ENCODE peak calls at places on chromosomes 6 and 20, in five cellular contexts. X is H9, U is neuronal stem cell, O is mesenchymal stem cell, Z is H1. F is an unnamed sample.
A peak's percentile ranks its signal among the peaks of the same experiment; 100 is the strongest.

GRCh38 chr6:119112856-119113530 is 34.5 kb upstream of the FAM184A start:
- DNase-seq in U (no peak), X (peak; percentile 39), Z (no peak), O (no peak), F (no peak)

GRCh38 chr6:18101271-18101670 is 21.2 kb downstream of the NHLRC1 start:
- DNase-seq in O (peak; percentile 7), X (no peak), U (no peak), Z (no peak), F (no peak)

GRCh38 chr20:51193066-51193772 is 170.3 kb upstream of the KCNG1 start:
- DNase-seq in O (peak; percentile 58), X (no peak), U (no peak), Z (no peak), F (no peak)

GRCh38 chr6:106747139-106747538 is 117.8 kb downstream of the QRSL1 start:
- DNase-seq in U (no peak), Z (no peak), X (no peak), O (no peak), F (peak; percentile 43)

GRCh38 chr20:39880890-39881289 is 808.1 kb downstream of the MAFB start:
- DNase-seq in Z (no peak), X (peak; percentile 36), O (no peak), U (no peak), F (no peak)

GRCh38 chr6:67131827-67132226 is 1424.8 kb upstream of the EYS start:
- DNase-seq in X (no peak), O (no peak), Z (no peak), U (no peak), F (no peak)

GRCh38 chr6:113873043-113873667 is 16.0 kb downstream of the MARCKS start:
- DNase-seq in Z (no peak), X (no peak), O (no peak), U (no peak), F (peak; percentile 14)

GRCh38 chr6:113586966-113587699 is 270.0 kb upstream of the MARCKS start:
- DNase-seq in U (peak; percentile 83), X (peak; percentile 62), Z (no peak), O (no peak), F (no peak)

DNA sequence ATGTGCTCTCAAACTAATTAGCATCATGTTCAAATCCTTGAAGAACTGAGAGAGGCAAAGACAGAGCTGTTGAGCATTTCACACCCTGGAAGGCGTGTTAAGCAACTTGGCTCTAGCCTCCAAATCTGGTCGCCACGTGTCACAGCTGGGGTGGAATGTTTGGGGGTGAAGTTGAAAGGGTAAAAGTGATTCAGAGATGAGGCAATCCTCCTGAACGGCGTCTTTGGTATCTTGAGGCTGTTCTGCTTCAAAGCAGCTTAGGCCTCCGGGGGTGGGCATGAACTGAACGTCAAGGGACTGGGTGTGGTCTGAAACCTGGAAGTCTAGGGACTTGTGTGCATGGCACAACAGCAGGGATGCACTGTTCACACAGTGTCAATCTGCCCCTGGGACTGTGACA is 62.3 kb downstream of the TRAM2 start:
- DNase-seq in U (no peak), X (no peak), O (peak; percentile 79), Z (no peak), F (peak; percentile 15)
- H4K91ac ChIP-seq in U (no peak overlapping the region), X (no peak overlapping the region), O (peak overlapping the region; percentile 19), Z (no peak overlapping the region), F (peak overlapping the region; percentile 30)

GRCh38 chr20:20010639-20011500 is 6.3 kb upstream of the NAA20 start:
- DNase-seq in U (no peak), X (no peak), Z (no peak), O (peak; percentile 93), F (no peak)
- H3K27ac ChIP-seq in U (no peak overlapping the region), X (no peak overlapping the region), Z (no peak overlapping the region), O (no peak overlapping the region), F (no peak overlapping the region)

GRCh38 chr6:154478691-154479090 is 31.8 kb downstream of the CNKSR3 start:
- DNase-seq in U (no peak), Z (no peak), O (peak; percentile 58), X (no peak), F (no peak)

GRCh38 chr6:154478021-154478651 is 32.3 kb downstream of the CNKSR3 start:
- DNase-seq in Z (no peak), U (no peak), O (peak; percentile 58), X (no peak), F (no peak)

GRCh38 chr6:154479388-154480143 is 30.9 kb downstream of the CNKSR3 start:
- DNase-seq in Z (no peak), X (no peak), U (no peak), O (peak; percentile 77), F (no peak)

GRCh38 chr6:154474636-154475428 is 35.7 kb downstream of the CNKSR3 start:
- DNase-seq in U (no peak), X (no peak), Z (no peak), O (peak; percentile 90), F (peak; percentile 50)

GRCh38 chr6:154476494-154476893 is 34.0 kb downstream of the CNKSR3 start:
- DNase-seq in O (no peak), Z (no peak), U (no peak), X (no peak), F (no peak)
- H2BK12ac ChIP-seq in O (no peak overlapping the region), Z (no peak overlapping the region), U (no peak overlapping the region), X (no peak overlapping the region), F (no peak overlapping the region)

DNA sequence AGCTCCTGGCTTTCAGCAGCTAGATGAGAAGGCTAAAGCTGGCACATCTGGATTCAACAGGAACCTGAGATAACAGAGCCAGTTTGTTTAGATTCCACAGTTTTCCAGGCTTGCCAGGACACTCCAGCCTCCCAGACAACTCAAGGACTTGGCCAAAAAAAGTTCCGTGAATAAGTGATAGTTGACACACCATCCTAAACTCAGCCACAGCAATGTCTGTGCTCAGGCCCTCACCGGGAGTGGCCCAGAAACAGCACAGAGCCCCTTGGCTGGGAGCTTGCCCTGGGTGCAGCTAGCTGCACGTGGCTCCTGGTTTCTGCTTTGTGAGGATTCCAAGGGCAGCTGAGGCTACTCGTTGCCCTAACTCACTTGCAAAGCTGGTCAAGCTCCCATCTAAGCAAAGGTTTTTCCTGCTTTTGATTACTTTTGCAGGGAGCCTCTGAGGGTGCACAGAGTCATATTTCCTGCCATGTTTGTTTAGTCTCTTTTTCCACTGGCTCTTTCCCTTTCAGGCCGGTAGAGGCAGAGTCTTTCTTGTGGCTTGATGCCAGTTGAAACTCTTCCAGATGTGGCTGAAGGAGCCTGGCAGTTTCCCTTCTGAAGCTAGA is 118.3 kb upstream of the ECI2 start:
- DNase-seq in X (no peak), Z (no peak), O (peak; percentile 82), U (no peak), F (peak; percentile 40)
- H4K91ac ChIP-seq in X (no peak overlapping the region), Z (no peak overlapping the region), O (peak overlapping the region; percentile 61), U (no peak overlapping the region), F (no peak overlapping the region)

DNA sequence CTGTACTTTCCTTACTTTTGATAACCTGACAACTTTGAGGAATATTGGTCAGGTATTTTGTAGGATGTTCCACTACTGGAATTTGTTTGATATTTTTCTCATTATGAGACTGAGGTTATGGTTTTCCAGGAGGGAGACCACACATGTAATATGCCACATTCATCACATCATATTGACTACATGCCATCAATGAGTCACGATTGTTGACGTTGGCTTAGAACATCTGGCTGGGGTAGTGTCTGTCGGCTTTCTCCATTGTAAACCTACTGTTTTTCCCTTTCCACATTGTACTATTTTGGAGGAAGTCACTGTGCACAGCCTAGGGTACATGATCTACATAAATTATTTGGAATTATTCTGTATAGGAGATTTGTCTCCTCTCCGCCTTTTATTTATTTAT is 1.4 kb upstream of the STX11 start:
- DNase-seq in Z (no peak), O (no peak), X (no peak), U (no peak), F (no peak)
- H3K27ac ChIP-seq in Z (no peak overlapping the region), O (no peak overlapping the region), X (no peak overlapping the region), U (no peak overlapping the region), F (no peak overlapping the region)

DNA sequence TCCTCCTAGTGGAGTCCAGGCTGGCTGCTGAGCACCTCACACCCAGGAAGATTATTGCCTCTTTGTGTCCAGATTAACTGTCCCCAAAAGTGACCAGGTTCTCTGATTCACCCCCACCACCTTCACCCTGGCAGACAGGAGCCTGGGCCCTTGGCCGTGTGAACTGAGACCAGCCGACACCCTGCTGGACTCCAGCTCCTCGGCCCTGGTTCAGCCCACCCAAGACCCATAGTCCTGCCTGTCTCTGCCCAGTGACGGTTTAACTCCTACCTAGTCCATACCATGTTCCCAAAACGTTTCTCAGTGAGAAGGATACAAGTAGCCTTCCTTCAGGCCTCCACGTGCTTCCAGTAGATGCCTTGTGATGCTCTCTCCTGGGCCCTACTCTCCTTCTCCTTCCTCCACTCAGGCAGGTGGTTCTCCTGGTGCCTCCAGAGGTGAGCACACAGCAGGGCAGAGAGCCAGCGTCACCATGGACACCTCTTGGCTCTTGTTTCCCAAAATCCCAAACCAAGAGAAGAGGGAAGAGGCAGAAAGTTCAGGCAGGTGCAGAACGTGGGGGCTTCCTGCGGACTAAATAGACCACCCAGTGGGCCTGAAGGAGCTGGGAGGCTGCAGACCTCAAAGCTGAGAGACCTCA is 134.4 kb upstream of the CST7 start:
- DNase-seq in Z (no peak), O (no peak), U (no peak), X (no peak), F (no peak)
- H2BK12ac ChIP-seq in Z (no peak overlapping the region), O (no peak overlapping the region), U (no peak overlapping the region), X (no peak overlapping the region), F (no peak overlapping the region)

F was measured in trophoblast cell.